ENCODE peak calls at places on chromosomes 7 and 10, in four cellular contexts. E, D, Y and S are unnamed samples.
A peak's percentile ranks its signal among the peaks of the same experiment; 100 is the strongest.

GRCh38 chr7:141073173-141073640 is 657 bp upstream of the TMEM178B start:
- DNase-seq in E (no peak), D (peak; percentile 44), Y (no peak), S (peak; percentile 31)

GRCh38 chr10:72981882-72982529 is 27.4 kb upstream of the PLA2G12B start:
- DNase-seq in D (no peak), Y (no peak), E (no peak), S (no peak)

GRCh38 chr7:18494821-18495408 is 634 bp upstream of the HDAC9 start:
- DNase-seq in D (peak; percentile 63), Y (no peak), E (no peak), S (no peak)

GRCh38 chr10:35607475-35608316 is 2.6 kb downstream of the GJD4 start:
- DNase-seq in E (no peak), D (no peak), Y (no peak), S (no peak)

GRCh38 chr10:29345893-29346175 is 57.0 kb downstream of the LYZL1 start:
- DNase-seq in E (no peak), Y (no peak), D (no peak), S (no peak)

GRCh38 chr7:98165827-98166667 is 45.2 kb upstream of the BHLHA15 start:
- DNase-seq in Y (peak; percentile 33), D (peak; percentile 14), E (no peak), S (peak; percentile 30)

GRCh38 chr10:6200588-6201510 is 1.9 kb upstream of the PFKFB3 start:
- DNase-seq in D (peak; percentile 35), E (no peak), Y (peak; percentile 30), S (peak; percentile 53)

GRCh38 chr7:129434846-129435318 is 650 bp downstream of the STRIP2 start:
- DNase-seq in Y (peak; percentile 65), D (peak; percentile 14), E (no peak), S (peak; percentile 44)

GRCh38 chr10:35950221-35950620 is 308.1 kb upstream of the FZD8 start:
- DNase-seq in D (no peak), E (no peak), Y (no peak), S (no peak)

GRCh38 chr7:66769833-66770512 is 29.4 kb downstream of the RABGEF1 start:
- DNase-seq in Y (no peak), E (no peak), D (peak; percentile 74), S (no peak)

GRCh38 chr10:110358278-110358677 is 53.6 kb upstream of the SMNDC1 start:
- DNase-seq in Y (no peak), E (no peak), D (no peak), S (no peak)

GRCh38 chr10:110355922-110356627 is 51.4 kb upstream of the SMNDC1 start:
- DNase-seq in E (no peak), D (no peak), Y (no peak), S (no peak)

GRCh38 chr10:110357871-110358270 is 53.2 kb upstream of the SMNDC1 start:
- DNase-seq in Y (no peak), E (no peak), D (no peak), S (no peak)

GRCh38 chr10:110356628-110357245 is 52.0 kb upstream of the SMNDC1 start:
- DNase-seq in E (peak; percentile 100), Y (peak; percentile 19), D (peak; percentile 94), S (no peak)

GRCh38 chr10:110357252-110357780 is 52.6 kb upstream of the SMNDC1 start:
- DNase-seq in Y (no peak), D (peak; percentile 99), E (peak; percentile 62), S (no peak)
- TF ChIP-seq FOS in Y (no peak), D (peak; percentile 93), E (no peak), S (no peak)

GRCh38 chr7:157129907-157130460 is 8.7 kb upstream of the UBE3C start:
- DNase-seq in Y (peak; percentile 6), D (no peak), E (no peak), S (no peak)

GRCh38 chr7:157125376-157126223 is 13.1 kb upstream of the UBE3C start:
- DNase-seq in Y (peak; percentile 17), D (no peak), E (no peak), S (no peak)

GRCh38 chr7:157124655-157125054 is 14.1 kb upstream of the UBE3C start:
- DNase-seq in E (no peak), D (peak; percentile 68), Y (peak; percentile 37), S (no peak)

GRCh38 chr7:157129200-157129599 is 9.5 kb upstream of the UBE3C start:
- DNase-seq in E (no peak), D (no peak), Y (peak; percentile 39), S (no peak)

DNA sequence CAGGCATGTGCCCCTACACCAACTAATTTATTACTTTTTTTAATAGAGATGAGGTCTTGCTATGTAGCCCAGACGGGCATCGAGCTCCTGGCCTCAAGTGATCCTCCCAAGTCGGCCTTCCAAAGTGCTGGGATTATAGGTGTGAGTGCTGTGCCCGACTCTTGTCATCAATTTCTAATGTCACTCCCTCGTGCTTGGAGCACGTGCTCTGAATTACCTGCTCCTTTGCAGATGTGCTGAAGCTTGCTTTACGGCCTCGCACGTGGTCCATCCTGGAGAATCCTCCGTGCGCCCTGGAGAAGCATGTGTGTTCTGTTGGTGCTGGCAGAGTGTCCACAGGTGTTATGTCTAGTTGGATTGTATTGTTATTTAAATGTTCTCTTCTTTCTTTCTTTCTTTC is 11.8 kb upstream of the UBE3C start:
- DNase-seq in Y (peak; percentile 15), E (no peak), D (no peak), S (no peak)
- TF ChIP-seq POLR2A in Y (no peak), E (no peak), D (no peak), S (no peak)

DNA sequence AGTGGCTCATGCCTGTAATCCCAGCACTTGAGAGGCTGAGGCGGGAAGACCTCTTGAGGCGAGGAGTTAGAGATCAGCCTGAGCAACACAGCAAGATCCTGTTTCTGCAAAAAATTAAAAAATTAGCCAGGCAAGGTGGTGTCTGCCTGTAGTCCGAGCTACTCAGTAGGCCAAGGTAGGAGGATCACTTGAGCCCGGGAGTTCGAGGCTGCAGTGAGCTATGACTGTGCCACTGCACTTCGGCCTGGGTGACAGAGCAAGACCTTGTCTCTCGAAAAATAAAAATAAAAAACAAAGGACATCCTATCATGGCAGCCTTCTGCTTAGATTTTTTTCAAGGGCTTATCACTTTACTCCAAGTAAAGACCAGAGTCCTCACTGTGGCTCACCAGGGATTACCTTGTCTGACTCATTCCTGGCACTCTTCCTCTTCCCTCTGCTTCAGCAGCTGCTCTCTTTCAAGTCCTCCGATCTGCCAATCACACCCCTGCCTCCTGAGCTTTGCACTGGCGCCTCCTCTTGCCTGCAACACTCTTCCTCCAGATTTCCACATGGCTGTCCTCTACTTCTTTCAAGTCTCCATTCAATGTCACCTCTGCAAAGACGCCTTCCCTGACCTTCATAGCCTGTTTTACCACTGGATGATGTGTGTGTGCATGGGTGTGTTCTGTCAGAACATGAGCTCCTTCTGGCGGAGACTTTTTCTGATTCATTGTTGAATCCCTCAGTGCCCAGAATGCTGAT is 7.7 kb downstream of the PRTFDC1 start:
- DNase-seq in Y (peak; percentile 74), E (no peak), D (peak; percentile 89), S (peak; percentile 14)
- TF ChIP-seq CTCF in Y (peak; percentile 35), E (no peak), D (no peak), S (no peak)

GRCh38 chr7:43462836-43463235 is 120.1 kb upstream of the STK17A start:
- DNase-seq in D (no peak), E (no peak), Y (no peak), S (no peak)

GRCh38 chr7:43463401-43463980 is 119.4 kb upstream of the STK17A start:
- DNase-seq in D (no peak), Y (no peak), E (no peak), S (no peak)

GRCh38 chr7:43467406-43467805 is 115.5 kb upstream of the STK17A start:
- DNase-seq in Y (no peak), D (peak; percentile 55), E (no peak), S (no peak)

GRCh38 chr7:43467846-43468245 is 115.1 kb upstream of the STK17A start:
- DNase-seq in E (no peak), D (no peak), Y (no peak), S (no peak)

GRCh38 chr7:43465581-43466554 is 117.0 kb upstream of the STK17A start:
- DNase-seq in E (no peak), D (peak; percentile 8), Y (no peak), S (no peak)
- TF ChIP-seq FOS in E (no peak), D (no peak), Y (no peak), S (no peak)

GRCh38 chr10:91632671-91633550 is at the start of gene PPP1R3C:
- DNase-seq in E (no peak), Y (no peak), D (peak; percentile 92), S (peak; percentile 84)
- TF ChIP-seq POLR2A in E (no peak), Y (no peak), D (peak; percentile 98), S (peak; percentile 71)

DNA sequence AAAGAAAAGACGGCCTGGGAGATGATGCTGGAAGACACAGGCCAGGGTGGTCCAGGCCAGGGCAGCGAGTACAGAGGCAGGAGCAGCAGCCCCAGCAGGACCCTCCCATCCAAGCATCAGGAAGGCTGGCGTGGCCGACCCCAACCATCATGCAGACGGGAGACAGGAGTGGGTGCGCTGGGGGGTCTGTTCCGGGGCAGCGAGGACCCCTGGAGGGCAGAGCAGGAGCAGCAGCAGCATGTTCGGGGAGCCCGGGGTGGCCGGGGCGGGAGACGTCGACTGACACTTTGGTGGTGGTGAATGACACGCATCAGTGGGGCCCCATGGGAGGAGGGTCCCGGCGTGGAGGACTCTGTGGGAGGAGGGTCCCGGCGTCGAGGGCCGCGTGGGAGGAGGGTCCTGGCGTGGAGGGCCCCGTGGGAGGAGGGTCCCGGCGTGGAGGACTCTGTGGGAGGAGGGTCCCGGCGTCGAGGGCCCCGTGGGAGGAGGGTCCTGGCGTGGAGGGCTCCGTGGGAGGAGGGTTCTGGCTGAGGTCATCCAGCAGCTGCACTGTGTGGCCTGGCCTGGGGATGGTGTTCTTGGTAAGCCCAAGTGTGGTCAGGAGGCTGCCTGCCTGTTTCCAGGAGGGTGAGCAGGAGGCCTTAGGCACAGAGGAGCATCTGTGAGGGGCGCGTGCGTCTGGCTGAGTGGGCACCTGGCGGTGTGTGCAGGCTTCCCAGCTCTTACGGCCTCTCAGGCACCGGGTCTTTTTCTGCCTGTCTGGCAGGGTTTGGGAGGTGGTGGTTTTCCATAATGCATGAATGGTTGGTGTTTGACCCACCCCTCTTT is 38.9 kb downstream of the FAM20C start:
- DNase-seq in E (no peak), Y (no peak), D (no peak), S (no peak)
- TF ChIP-seq CTCF in E (no peak), Y (peak; percentile 43), D (peak; percentile 15), S (peak; percentile 39)

DNA sequence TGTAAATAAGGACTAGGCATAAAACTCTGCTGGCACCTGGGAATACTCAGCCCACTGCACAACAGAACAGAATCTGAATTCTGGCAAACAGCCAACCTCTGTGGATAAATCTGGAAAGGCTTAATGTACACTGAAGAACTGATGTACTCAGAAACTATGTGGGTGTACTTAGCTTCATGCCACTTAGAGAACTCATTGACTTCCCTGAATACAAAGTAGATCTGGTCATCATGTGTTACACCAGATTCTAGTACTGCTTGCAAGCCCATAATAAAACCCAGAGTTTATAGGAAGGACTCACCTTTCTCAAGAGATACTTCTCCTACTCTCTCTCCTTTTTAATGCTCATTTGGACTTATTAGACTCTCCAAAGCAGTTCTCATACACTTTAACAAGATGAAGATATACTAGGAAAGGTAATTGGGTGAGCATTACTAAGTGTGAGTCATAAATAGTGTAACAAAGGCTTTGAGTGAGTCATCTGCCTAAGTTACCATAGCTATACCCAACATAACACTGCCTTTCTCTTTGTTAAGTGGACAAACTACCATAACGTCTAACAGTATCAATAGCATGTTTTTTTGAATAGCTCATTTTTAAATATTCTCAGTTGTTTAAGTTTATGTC is 309.1 kb downstream of the MDFIC start:
- DNase-seq in D (peak; percentile 96), E (no peak), Y (no peak), S (peak; percentile 93)
- TF ChIP-seq FOS in D (peak; percentile 99), E (no peak), Y (no peak), S (peak; percentile 99)